ENCODE peak calls at places on chromosomes 3 and 15, in five cellular contexts. One of them, this sample, is unnamed.
A peak's percentile ranks its signal among the peaks of the same experiment; 100 is the strongest.

GRCh38 chr3:44942202-44942921 is 33.6 kb downstream of the ZDHHC3 start:
- DNase-seq in mesenchymal stem cell: peak; percentile 43
- DNase-seq in neuronal stem cell: no peak
- DNase-seq in H1: no peak
- DNase-seq in trophoblast cell: no peak
- DNase-seq in this sample: no peak

GRCh38 chr3:36890261-36890660 is 54.6 kb downstream of the TRANK1 start:
- DNase-seq in mesenchymal stem cell: no peak
- DNase-seq in neuronal stem cell: no peak
- DNase-seq in H1: no peak
- DNase-seq in trophoblast cell: no peak
- DNase-seq in this sample: no peak

GRCh38 chr3:39149059-39149455 is 4.3 kb downstream of the CSRNP1 start:
- DNase-seq in mesenchymal stem cell: peak; percentile 68
- DNase-seq in neuronal stem cell: no peak
- DNase-seq in H1: no peak
- DNase-seq in trophoblast cell: no peak
- DNase-seq in this sample: no peak

GRCh38 chr15:100095896-100096600 is 245.7 kb downstream of the ADAMTS17 start:
- DNase-seq in mesenchymal stem cell: no peak
- DNase-seq in neuronal stem cell: no peak
- DNase-seq in H1: no peak
- DNase-seq in trophoblast cell: no peak
- DNase-seq in this sample: no peak

GRCh38 chr3:12994357-12994606 is 78.9 kb downstream of the IQSEC1 start:
- DNase-seq in mesenchymal stem cell: peak; percentile 39
- DNase-seq in neuronal stem cell: no peak
- DNase-seq in H1: no peak
- DNase-seq in trophoblast cell: no peak
- DNase-seq in this sample: no peak

GRCh38 chr15:31357148-31357547 is 30.5 kb downstream of the KLF13 start:
- DNase-seq in mesenchymal stem cell: no peak
- DNase-seq in neuronal stem cell: no peak
- DNase-seq in H1: no peak
- DNase-seq in trophoblast cell: no peak
- DNase-seq in this sample: no peak

GRCh38 chr3:194336601-194337355 is 14.3 kb downstream of the CPN2 start:
- DNase-seq in mesenchymal stem cell: no peak
- DNase-seq in neuronal stem cell: no peak
- DNase-seq in H1: no peak
- DNase-seq in trophoblast cell: peak; percentile 53
- DNase-seq in this sample: no peak

GRCh38 chr15:41950505-41950904 is 21.9 kb downstream of the EHD4 start:
- DNase-seq in mesenchymal stem cell: peak; percentile 68
- DNase-seq in neuronal stem cell: no peak
- DNase-seq in H1: no peak
- DNase-seq in trophoblast cell: no peak
- DNase-seq in this sample: no peak

GRCh38 chr3:182292586-182292985 is 500.7 kb upstream of the ATP11B start:
- DNase-seq in mesenchymal stem cell: no peak
- DNase-seq in neuronal stem cell: no peak
- DNase-seq in H1: no peak
- DNase-seq in trophoblast cell: no peak
- DNase-seq in this sample: no peak

GRCh38 chr15:39691229-39691628 is 91.4 kb downstream of the FSIP1 start:
- DNase-seq in mesenchymal stem cell: peak; percentile 34
- DNase-seq in neuronal stem cell: no peak
- DNase-seq in H1: no peak
- DNase-seq in trophoblast cell: peak; percentile 26
- DNase-seq in this sample: no peak

GRCh38 chr3:18099611-18100010 is 325.5 kb downstream of the SATB1 start:
- DNase-seq in mesenchymal stem cell: no peak
- DNase-seq in neuronal stem cell: no peak
- DNase-seq in H1: no peak
- DNase-seq in trophoblast cell: no peak
- DNase-seq in this sample: no peak

DNA sequence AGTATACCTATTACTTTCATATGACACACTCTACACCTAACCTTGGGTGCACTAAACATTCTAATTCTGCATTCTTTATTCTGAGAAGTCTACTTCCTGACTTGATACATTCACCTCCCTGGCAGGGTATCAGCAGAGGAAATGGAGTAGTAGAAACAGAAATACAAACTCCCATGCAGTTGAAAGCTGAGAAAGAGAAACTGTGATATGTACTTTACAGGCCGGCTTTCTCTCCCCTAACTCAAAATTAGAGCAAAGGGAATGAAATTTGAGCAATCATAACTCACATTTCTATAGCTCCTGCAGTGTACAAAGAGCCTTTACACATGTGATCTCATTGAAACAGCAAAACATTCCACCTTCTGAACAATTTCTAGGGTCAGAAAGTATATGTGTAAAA is 135.5 kb upstream of the COL8A1 start:
- DNase-seq in mesenchymal stem cell: no peak
- DNase-seq in neuronal stem cell: no peak
- DNase-seq in H1: no peak
- DNase-seq in trophoblast cell: no peak
- DNase-seq in this sample: no peak
- H2BK12ac ChIP-seq in mesenchymal stem cell: no peak overlapping the region
- H2BK12ac ChIP-seq in neuronal stem cell: no peak overlapping the region
- H2BK12ac ChIP-seq in H1: no peak overlapping the region
- H2BK12ac ChIP-seq in trophoblast cell: no peak overlapping the region
- H2BK12ac ChIP-seq in this sample: no peak overlapping the region

DNA sequence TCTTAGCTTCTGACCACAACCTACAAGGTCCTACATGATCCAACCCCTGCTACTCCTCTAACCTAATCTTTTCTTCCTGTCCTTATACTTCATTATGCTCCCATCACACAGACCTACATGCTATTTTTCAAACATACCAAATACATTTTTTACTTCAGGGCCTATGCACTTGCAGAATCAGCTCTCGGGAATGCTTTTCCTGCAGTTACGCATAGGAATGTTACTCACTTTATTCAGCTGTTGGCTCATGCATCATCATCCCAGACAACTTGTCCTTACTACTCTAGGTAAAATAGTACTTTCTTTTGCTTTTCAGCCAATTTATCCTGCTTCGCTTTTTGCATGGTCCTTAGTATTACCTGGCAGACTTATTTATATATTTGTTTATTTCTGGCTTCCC is 105.6 kb downstream of the OXSM start:
- DNase-seq in mesenchymal stem cell: no peak
- DNase-seq in neuronal stem cell: no peak
- DNase-seq in H1: no peak
- DNase-seq in trophoblast cell: peak; percentile 26
- DNase-seq in this sample: no peak
- H2BK12ac ChIP-seq in mesenchymal stem cell: no peak overlapping the region
- H2BK12ac ChIP-seq in neuronal stem cell: no peak overlapping the region
- H2BK12ac ChIP-seq in H1: no peak overlapping the region
- H2BK12ac ChIP-seq in trophoblast cell: no peak overlapping the region
- H2BK12ac ChIP-seq in this sample: no peak overlapping the region

GRCh38 chr15:88748081-88748480 is 55.2 kb upstream of the ACAN start:
- DNase-seq in mesenchymal stem cell: no peak
- DNase-seq in neuronal stem cell: no peak
- DNase-seq in H1: no peak
- DNase-seq in trophoblast cell: no peak
- DNase-seq in this sample: no peak

GRCh38 chr15:88747626-88748025 is 55.6 kb upstream of the ACAN start:
- DNase-seq in mesenchymal stem cell: no peak
- DNase-seq in neuronal stem cell: no peak
- DNase-seq in H1: no peak
- DNase-seq in trophoblast cell: no peak
- DNase-seq in this sample: no peak

GRCh38 chr15:88745696-88746095 is 57.5 kb upstream of the ACAN start:
- DNase-seq in mesenchymal stem cell: peak; percentile 52
- DNase-seq in neuronal stem cell: no peak
- DNase-seq in H1: no peak
- DNase-seq in trophoblast cell: no peak
- DNase-seq in this sample: no peak

GRCh38 chr15:88745075-88745474 is 58.2 kb upstream of the ACAN start:
- DNase-seq in mesenchymal stem cell: peak; percentile 6
- DNase-seq in neuronal stem cell: no peak
- DNase-seq in H1: no peak
- DNase-seq in trophoblast cell: no peak
- DNase-seq in this sample: no peak

GRCh38 chr15:88746451-88746850 is 56.8 kb upstream of the ACAN start:
- DNase-seq in mesenchymal stem cell: no peak
- DNase-seq in neuronal stem cell: no peak
- DNase-seq in H1: no peak
- DNase-seq in trophoblast cell: no peak
- DNase-seq in this sample: no peak
- H2BK12ac ChIP-seq in mesenchymal stem cell: no peak overlapping the region
- H2BK12ac ChIP-seq in neuronal stem cell: no peak overlapping the region
- H2BK12ac ChIP-seq in H1: no peak overlapping the region
- H2BK12ac ChIP-seq in trophoblast cell: no peak overlapping the region
- H2BK12ac ChIP-seq in this sample: no peak overlapping the region

DNA sequence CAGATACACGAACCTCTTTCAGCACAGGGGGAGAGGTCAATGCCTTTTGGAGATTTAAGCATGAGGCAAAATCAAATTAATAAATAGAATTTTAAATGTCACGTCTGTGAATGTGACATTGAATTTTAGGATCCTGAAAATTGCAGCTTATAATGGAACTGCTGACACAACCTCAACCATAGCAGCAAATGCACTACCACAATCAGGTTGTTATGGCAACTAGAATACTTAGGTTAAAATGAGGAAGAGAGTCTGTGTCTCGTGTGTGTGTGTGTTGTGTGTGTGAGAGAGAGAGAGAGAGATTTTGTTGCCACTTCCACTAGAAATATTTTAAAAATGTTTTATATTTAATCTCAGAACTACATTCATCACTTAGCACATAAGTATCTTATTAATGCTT is 8.1 kb upstream of the CHRM5 start:
- DNase-seq in mesenchymal stem cell: no peak
- DNase-seq in neuronal stem cell: no peak
- DNase-seq in H1: no peak
- DNase-seq in trophoblast cell: no peak
- DNase-seq in this sample: no peak
- H2BK12ac ChIP-seq in mesenchymal stem cell: no peak overlapping the region
- H2BK12ac ChIP-seq in neuronal stem cell: no peak overlapping the region
- H2BK12ac ChIP-seq in H1: no peak overlapping the region
- H2BK12ac ChIP-seq in trophoblast cell: no peak overlapping the region
- H2BK12ac ChIP-seq in this sample: no peak overlapping the region

GRCh38 chr3:30439451-30440053 is 166.8 kb upstream of the TGFBR2 start:
- DNase-seq in mesenchymal stem cell: no peak
- DNase-seq in neuronal stem cell: no peak
- DNase-seq in H1: no peak
- DNase-seq in trophoblast cell: no peak
- DNase-seq in this sample: no peak
- H2BK12ac ChIP-seq in mesenchymal stem cell: no peak overlapping the region
- H2BK12ac ChIP-seq in neuronal stem cell: no peak overlapping the region
- H2BK12ac ChIP-seq in H1: no peak overlapping the region
- H2BK12ac ChIP-seq in trophoblast cell: no peak overlapping the region
- H2BK12ac ChIP-seq in this sample: no peak overlapping the region

GRCh38 chr15:66893294-66893693 is 172.1 kb upstream of the SMAD3 start:
- DNase-seq in mesenchymal stem cell: no peak
- DNase-seq in neuronal stem cell: no peak
- DNase-seq in H1: no peak
- DNase-seq in trophoblast cell: no peak
- DNase-seq in this sample: no peak
- H2BK12ac ChIP-seq in mesenchymal stem cell: no peak overlapping the region
- H2BK12ac ChIP-seq in neuronal stem cell: no peak overlapping the region
- H2BK12ac ChIP-seq in H1: no peak overlapping the region
- H2BK12ac ChIP-seq in trophoblast cell: no peak overlapping the region
- H2BK12ac ChIP-seq in this sample: no peak overlapping the region

DNA sequence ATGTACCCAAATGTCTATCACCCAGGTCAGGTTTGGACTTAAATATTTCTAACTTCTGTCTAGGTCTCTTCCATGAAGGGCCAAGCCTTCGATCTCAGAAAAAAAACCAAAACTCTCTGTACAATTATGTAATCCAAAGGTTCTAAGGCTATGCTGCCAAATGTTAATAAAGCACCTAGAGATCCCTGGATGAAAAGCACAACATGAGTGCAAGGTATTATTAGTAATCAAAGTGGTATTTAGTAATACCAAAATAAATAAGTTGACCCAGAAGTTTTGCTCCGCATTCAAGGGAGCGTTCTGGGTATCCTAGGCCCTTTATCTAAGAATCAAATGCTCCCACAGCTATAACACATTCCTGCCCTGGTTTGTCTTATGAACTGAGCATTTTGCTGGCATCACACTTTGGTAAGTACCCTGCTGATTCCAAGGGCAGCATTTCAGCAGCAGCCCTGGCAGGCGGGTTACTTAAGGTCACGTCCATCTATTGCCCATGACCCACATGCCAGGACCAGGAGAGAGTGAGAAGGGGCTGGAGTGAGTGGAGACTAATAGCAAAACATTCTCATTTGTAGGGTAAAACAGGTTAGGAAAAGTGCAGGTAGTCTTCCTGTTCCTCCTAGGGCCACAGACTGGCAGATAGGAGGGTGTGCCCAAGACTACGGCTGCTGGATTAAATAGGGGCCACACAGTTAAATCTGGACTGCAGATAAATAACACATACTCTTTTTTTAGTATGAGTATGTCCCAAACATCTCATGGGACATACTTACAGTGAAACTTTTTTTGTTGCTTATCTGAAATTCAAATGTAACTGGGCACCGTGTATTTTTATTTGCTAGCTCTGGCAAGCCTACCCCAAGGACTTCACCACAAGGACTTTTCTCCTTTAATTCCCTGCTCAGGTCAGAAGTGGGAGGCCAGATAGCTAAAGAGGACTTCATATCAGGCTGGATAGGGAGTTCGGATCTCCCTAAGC is 76.0 kb upstream of the SNRK start:
- DNase-seq in mesenchymal stem cell: no peak
- DNase-seq in neuronal stem cell: no peak
- DNase-seq in H1: no peak
- DNase-seq in trophoblast cell: no peak
- DNase-seq in this sample: no peak
- H2BK12ac ChIP-seq in mesenchymal stem cell: no peak overlapping the region
- H2BK12ac ChIP-seq in neuronal stem cell: no peak overlapping the region
- H2BK12ac ChIP-seq in H1: no peak overlapping the region
- H2BK12ac ChIP-seq in trophoblast cell: no peak overlapping the region
- H2BK12ac ChIP-seq in this sample: no peak overlapping the region